ENCODE peak calls at places on chromosomes 12 and 14, in seven cellular contexts. Q is endodermal cell, C is H9, W is upper lobe of right lung, N is nephron progenitor cell, E is uterus, X is left ventricle myocardium inferior. O is an unnamed sample.

GRCh38 chr12:77337327-77337726 is 272.0 kb upstream of the E2F7 start:
- DNase-seq in Q (no peak), C (no peak), W (no peak), N (no peak), E (no peak), X (no peak), O (no peak)

GRCh38 chr12:116244001-116244400 is 33.5 kb downstream of the MED13L start:
- DNase-seq in Q (no peak), C (no peak), W (no peak), N (no peak), E (no peak), X (no peak), O (no peak)

GRCh38 chr14:97266653-97267052 is 469.5 kb downstream of the VRK1 start:
- DNase-seq in Q (peak), C (no peak), W (no peak), N (no peak), E (no peak), X (no peak), O (no peak)

GRCh38 chr14:51304956-51305355 is 64.9 kb downstream of the TMX1 start:
- DNase-seq in Q (no peak), C (no peak), W (no peak), N (no peak), E (no peak), X (no peak), O (no peak)

GRCh38 chr14:105863296-105864108 is 337.1 kb downstream of the TMEM121 start:
- DNase-seq in Q (peak), C (peak), W (peak), N (no peak), E (peak), X (peak), O (peak)

GRCh38 chr14:44112774-44113460 is 394.2 kb downstream of the FSCB start:
- DNase-seq in Q (no peak), C (no peak), W (no peak), N (no peak), E (no peak), X (no peak), O (no peak)

GRCh38 chr12:33439587-33440011 is at the start of gene SYT10:
- DNase-seq in Q (peak), C (peak), W (peak), N (peak), E (no peak), X (no peak), O (no peak)

GRCh38 chr12:49017764-49018281 is 753 bp downstream of the PRKAG1 start:
- DNase-seq in Q (no peak), C (no peak), W (no peak), N (no peak), E (peak), X (no peak), O (no peak)

GRCh38 chr12:33536431-33536830 is 96.8 kb upstream of the SYT10 start:
- DNase-seq in Q (no peak), C (no peak), W (no peak), N (no peak), E (no peak), X (no peak), O (no peak)

GRCh38 chr14:35404496-35405303 is at the start of gene NFKBIA:
- DNase-seq in Q (peak), C (peak), W (peak), N (peak), E (peak), X (peak), O (no peak)

GRCh38 chr12:72570601-72571000 is 298.4 kb downstream of the TRHDE start:
- DNase-seq in Q (peak), C (peak), W (no peak), N (peak), E (no peak), X (no peak), O (no peak)

GRCh38 chr12:61452076-61452475 is 808.1 kb upstream of the USP15 start:
- DNase-seq in Q (no peak), C (no peak), W (no peak), N (no peak), E (no peak), X (no peak), O (no peak)

GRCh38 chr14:90969493-90970166 is 90.8 kb downstream of the RPS6KA5 start:
- DNase-seq in Q (no peak), C (no peak), W (no peak), N (no peak), E (no peak), X (no peak), O (no peak)

GRCh38 chr12:117674763-117675162 is 294.0 kb downstream of the KSR2 start:
- DNase-seq in Q (no peak), C (no peak), W (no peak), N (no peak), E (no peak), X (no peak), O (no peak)

GRCh38 chr14:63654346-63654745 is 12.7 kb upstream of the WDR89 start:
- DNase-seq in Q (no peak), C (no peak), W (no peak), N (no peak), E (no peak), X (no peak), O (no peak)

GRCh38 chr12:50574621-50575348 is 70.0 kb downstream of the DIP2B start:
- DNase-seq in Q (no peak), C (no peak), W (no peak), N (no peak), E (no peak), X (no peak), O (no peak)

GRCh38 chr12:26383041-26383440 is 187.7 kb downstream of the SSPN start:
- DNase-seq in Q (no peak), C (no peak), W (no peak), N (no peak), E (no peak), X (no peak), O (no peak)

GRCh38 chr14:26984318-26985177 is 386.7 kb upstream of the NOVA1 start:
- DNase-seq in Q (peak), C (peak), W (no peak), N (peak), E (peak), X (peak), O (no peak)

GRCh38 chr12:65779946-65780345 is 44.3 kb upstream of the HMGA2 start:
- DNase-seq in Q (no peak), C (no peak), W (no peak), N (no peak), E (no peak), X (no peak), O (no peak)

GRCh38 chr12:38886931-38887330 is 18.5 kb downstream of the CPNE8 start:
- DNase-seq in Q (no peak), C (no peak), W (no peak), N (no peak), E (no peak), X (no peak), O (no peak)

GRCh38 chr12:40971911-40972310 is 216.2 kb upstream of the PDZRN4 start:
- DNase-seq in Q (no peak), C (no peak), W (no peak), N (no peak), E (no peak), X (no peak), O (no peak)

DNA sequence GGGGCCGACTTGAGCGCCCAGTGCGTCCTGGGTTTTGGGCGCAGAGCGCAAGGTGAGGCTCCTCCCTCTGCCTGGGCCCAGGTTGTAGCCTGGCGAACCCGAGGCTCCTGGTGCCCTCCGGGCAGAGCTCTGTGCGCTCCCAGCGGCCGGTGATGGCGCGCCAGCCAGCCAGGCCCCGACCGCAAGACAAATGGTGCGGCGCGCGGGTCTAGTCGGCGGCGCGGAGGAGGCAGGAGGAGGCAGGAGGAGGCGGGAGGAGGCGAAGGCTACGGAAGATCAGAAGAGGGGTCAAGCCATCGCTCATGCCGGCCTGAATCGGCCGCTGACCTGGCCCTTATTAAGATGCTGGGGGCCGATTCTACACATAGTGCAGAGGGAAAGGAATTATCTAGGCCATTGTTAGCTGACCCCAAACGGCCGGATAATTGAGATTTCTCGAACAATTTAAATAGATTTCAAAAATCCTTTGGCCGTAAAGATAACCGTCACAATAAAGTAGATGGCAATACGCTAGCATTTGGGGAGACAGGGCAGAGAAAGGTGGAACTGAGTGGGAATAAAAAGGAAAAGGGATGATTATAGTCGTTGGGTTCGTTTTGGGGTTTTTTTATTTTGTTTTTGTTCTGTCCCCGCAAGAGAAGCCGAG is 2.8 kb downstream of the TBX5 start:
- DNase-seq in Q (peak), C (peak), W (no peak), N (peak), E (no peak), X (peak), O (no peak)
- TF ChIP-seq CTCF in Q (peak), C (peak), W (peak), N (peak), E (no peak), X (peak), O (no peak)

GRCh38 chr12:101570022-101570421 is 24.7 kb upstream of the MYBPC1 start:
- DNase-seq in Q (no peak), C (no peak), W (no peak), N (no peak), E (no peak), X (no peak), O (no peak)
- TF ChIP-seq CTCF in Q (peak), C (peak), W (peak), N (peak), E (no peak), X (peak), O (peak)

GRCh38 chr12:107891967-107892366 is 117.5 kb downstream of the ASCL4 start:
- DNase-seq in Q (peak), C (peak), W (no peak), N (no peak), E (no peak), X (no peak), O (no peak)
- TF ChIP-seq CTCF in Q (peak), C (peak), W (peak), N (peak), E (no peak), X (no peak), O (peak)

GRCh38 chr14:61280526-61281185 is 482 bp downstream of the TMEM30B start:
- DNase-seq in Q (peak), C (peak), W (peak), N (peak), E (peak), X (peak), O (no peak)
- TF ChIP-seq CTCF in Q (peak), C (peak), W (peak), N (peak), E (peak), X (peak), O (peak)

DNA sequence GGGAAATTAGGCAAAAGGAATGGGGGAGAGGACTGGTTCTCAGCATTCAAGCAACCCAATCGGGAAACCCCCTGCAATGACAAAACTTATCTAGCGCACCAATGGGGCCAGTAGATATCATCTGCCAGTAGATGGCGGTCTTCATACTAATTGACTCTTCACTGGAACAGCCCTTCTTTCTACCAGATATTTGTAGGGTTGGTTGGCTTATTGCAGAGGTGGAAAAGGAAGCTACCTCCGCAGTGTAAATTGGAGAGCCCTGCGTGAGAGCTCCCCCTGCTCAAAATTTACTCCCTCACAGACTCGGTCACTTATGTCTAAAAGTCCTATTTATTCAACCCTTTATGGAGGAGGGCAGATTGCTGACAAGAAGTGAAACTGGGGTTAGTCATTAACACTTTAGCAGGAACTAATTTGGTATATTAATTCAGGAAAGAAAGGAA is 166.1 kb upstream of the CCND2 start:
- DNase-seq in Q (peak), C (peak), W (no peak), N (no peak), E (peak), X (no peak), O (no peak)
- TF ChIP-seq CTCF in Q (peak), C (peak), W (peak), N (peak), E (peak), X (peak), O (peak)

DNA sequence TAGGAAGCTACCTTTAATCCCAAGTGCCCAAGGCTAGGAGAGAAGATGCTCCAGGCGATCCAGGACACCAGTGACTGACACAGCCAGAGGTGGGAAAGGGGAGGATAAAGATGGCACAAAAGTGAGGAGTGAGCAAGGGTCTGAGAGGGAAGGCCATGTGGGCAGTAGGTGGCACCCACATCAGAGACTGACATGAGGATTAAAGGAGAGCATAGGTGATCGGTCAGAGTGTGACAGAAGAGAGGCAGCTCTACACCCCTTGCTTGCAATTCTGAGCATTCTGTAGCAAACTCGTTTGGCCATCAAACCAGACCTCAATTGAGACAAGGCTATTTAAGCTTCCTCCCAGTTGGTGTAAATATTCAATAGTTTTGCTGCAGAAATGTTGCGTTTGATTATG is 724 bp upstream of the CD27 start:
- DNase-seq in Q (no peak), C (no peak), W (peak), N (no peak), E (no peak), X (no peak), O (no peak)
- TF ChIP-seq CTCF in Q (no peak), C (no peak), W (no peak), N (no peak), E (no peak), X (no peak), O (no peak)

GRCh38 chr12:47772738-47773061 is 338 bp upstream of the SLC48A1 start:
- DNase-seq in Q (no peak), C (no peak), W (no peak), N (no peak), E (no peak), X (no peak), O (no peak)
- TF ChIP-seq CTCF in Q (no peak), C (no peak), W (no peak), N (no peak), E (no peak), X (no peak), O (no peak)

GRCh38 chr14:50047274-50047676 is 69.1 kb downstream of the VCPKMT start:
- DNase-seq in Q (no peak), C (no peak), W (no peak), N (no peak), E (no peak), X (no peak), O (peak)

GRCh38 chr14:50045837-50046236 is 70.5 kb downstream of the VCPKMT start:
- DNase-seq in Q (peak), C (no peak), W (no peak), N (no peak), E (no peak), X (no peak), O (no peak)

GRCh38 chr14:50044040-50044651 is 72.2 kb downstream of the VCPKMT start:
- DNase-seq in Q (no peak), C (no peak), W (no peak), N (no peak), E (no peak), X (no peak), O (no peak)

GRCh38 chr14:50041980-50042379 is 74.4 kb downstream of the VCPKMT start:
- DNase-seq in Q (no peak), C (no peak), W (no peak), N (no peak), E (no peak), X (no peak), O (no peak)

DNA sequence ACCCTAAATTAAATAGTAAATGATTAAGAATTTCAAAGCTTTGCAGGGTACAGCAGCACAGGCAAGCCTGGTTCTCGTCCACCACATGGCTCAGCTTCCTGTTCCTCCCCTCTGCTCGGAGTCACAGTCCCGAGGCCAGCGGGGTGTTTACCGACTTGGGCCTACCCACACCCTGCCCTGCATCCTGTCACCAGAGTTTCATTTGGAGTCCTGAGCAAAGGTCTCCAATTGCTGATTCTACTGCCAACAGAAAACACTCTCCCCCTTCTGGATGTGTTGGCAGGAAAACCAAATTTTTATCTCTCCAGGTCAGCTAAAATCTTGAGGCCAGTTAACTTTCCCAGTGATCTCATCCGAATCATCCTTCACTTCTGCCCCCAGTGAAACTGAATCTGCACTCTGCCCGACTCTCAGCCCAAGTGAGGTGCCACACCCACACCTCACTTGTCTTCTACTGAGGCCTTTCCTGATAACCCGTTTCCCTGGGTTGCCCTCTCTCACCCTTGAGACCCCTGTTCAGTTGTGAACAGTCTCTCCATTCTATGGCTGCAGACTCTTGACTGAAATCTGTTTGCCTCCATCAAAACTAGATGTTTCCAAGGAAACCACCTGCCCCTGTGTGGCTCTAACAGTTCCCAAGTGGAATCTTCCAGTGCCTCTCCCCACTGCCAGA is 71.2 kb downstream of the VCPKMT start:
- DNase-seq in Q (no peak), C (no peak), W (peak), N (no peak), E (peak), X (peak), O (peak)
- TF ChIP-seq CTCF in Q (no peak), C (no peak), W (no peak), N (no peak), E (no peak), X (no peak), O (no peak)

DNA sequence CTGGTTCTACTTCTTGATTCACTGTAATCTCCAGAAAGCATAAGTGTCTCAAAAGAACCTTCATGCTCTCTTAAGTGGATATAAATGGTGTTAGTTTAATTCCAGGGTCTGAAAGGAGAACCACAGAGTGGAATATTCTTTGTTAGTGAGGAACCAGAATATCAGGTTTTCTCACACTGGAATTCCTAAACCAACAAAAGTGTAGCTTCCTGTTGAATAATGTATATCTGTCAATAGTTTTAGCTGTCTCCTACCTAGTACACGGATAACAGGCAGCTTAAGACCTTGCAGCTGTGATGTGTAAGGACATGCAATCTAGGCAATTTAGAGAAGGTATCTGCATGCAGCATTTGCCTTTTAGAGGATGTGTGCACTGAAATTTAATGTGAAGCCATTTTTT is 24.0 kb downstream of the LRIG3 start:
- DNase-seq in Q (no peak), C (no peak), W (no peak), N (no peak), E (no peak), X (no peak), O (no peak)
- TF ChIP-seq CTCF in Q (no peak), C (no peak), W (no peak), N (no peak), E (no peak), X (no peak), O (no peak)

DNA sequence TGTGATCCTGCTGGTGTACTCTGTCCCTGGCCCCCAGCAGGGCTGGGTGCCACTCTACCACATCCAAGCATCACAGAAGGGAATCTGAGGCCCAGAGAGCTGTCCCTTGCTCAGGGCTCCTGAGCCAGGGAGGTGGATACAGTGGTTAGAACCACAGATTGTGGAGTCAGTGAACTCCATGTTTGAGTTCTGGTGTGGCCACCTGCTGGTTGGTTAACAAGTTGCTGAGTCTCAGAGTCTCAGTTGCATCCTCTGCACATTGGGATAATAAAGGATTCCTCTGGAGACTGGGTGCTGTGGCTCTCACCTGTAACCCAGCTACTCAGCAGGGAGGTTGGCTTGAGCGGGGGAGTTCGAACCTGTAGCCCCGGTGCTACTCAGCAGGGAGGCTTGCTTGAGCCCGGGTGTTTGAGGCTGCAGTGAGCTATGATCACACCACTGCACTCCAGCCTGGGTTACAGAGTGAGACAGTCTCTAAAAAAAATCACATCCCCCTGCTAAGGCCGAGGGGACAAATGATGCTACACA is 39.4 kb downstream of the MVK start:
- DNase-seq in Q (peak), C (no peak), W (no peak), N (no peak), E (no peak), X (no peak), O (no peak)
- TF ChIP-seq CTCF in Q (peak), C (peak), W (peak), N (peak), E (no peak), X (peak), O (peak)